ENCODE peak calls at places on chromosomes 3 and 15, in five cellular contexts. A, Z, J, O and U are unnamed samples.
A peak's percentile ranks its signal among the peaks of the same experiment; 100 is the strongest.

GRCh38 chr3:111596328-111596727 is 1.2 kb upstream of the ZBED2 start:
- DNase-seq in A (no peak), Z (no peak), J (no peak), O (no peak), U (peak; percentile 57)

GRCh38 chr3:146507331-146508120 is 36.9 kb downstream of the PLSCR1 start:
- DNase-seq in A (no peak), Z (no peak), J (no peak), O (no peak), U (no peak)

GRCh38 chr3:64444619-64445317 is 219.5 kb upstream of the PRICKLE2 start:
- DNase-seq in A (no peak), Z (no peak), J (no peak), O (no peak), U (no peak)

GRCh38 chr3:67109651-67110204 is 111.6 kb downstream of the KBTBD8 start:
- DNase-seq in A (peak; percentile 4), Z (no peak), J (peak; percentile 65), O (no peak), U (peak; percentile 74)

GRCh38 chr3:60294181-60294580 is 957.1 kb downstream of the FHIT start:
- DNase-seq in A (no peak), Z (no peak), J (no peak), O (no peak), U (no peak)

GRCh38 chr3:27633224-27633545 is 88.9 kb downstream of the EOMES start:
- DNase-seq in A (peak; percentile 38), Z (peak; percentile 26), J (peak; percentile 70), O (no peak), U (peak; percentile 73)

GRCh38 chr3:179716811-179717210 is 64.0 kb downstream of the USP13 start:
- DNase-seq in A (no peak), Z (peak; percentile 45), J (peak; percentile 47), O (no peak), U (peak; percentile 66)

GRCh38 chr15:58109419-58109818 is 28.8 kb upstream of the AQP9 start:
- DNase-seq in A (no peak), Z (no peak), J (no peak), O (no peak), U (no peak)

GRCh38 chr3:122893754-122894668 is 99.1 kb downstream of the SLC49A4 start:
- DNase-seq in A (no peak), Z (no peak), J (peak; percentile 57), O (no peak), U (peak; percentile 31)

GRCh38 chr3:146172586-146172985 is 11.6 kb upstream of the PLOD2 start:
- DNase-seq in A (no peak), Z (no peak), J (no peak), O (no peak), U (no peak)

GRCh38 chr15:91258436-91258779 is 158.4 kb downstream of the SV2B start:
- DNase-seq in A (peak; percentile 28), Z (no peak), J (no peak), O (no peak), U (peak; percentile 9)

GRCh38 chr15:94324117-94324826 is 92.9 kb downstream of the MCTP2 start:
- DNase-seq in A (peak; percentile 38), Z (peak; percentile 16), J (peak; percentile 37), O (peak; percentile 9), U (peak; percentile 25)

GRCh38 chr3:15892828-15893227 is 95.0 kb upstream of the ANKRD28 start:
- DNase-seq in A (no peak), Z (no peak), J (peak; percentile 17), O (no peak), U (no peak)

GRCh38 chr3:161413127-161413854 is 42.0 kb upstream of the SPTSSB start:
- DNase-seq in A (no peak), Z (no peak), J (peak; percentile 16), O (no peak), U (no peak)

GRCh38 chr3:118369892-118370491 is 664.7 kb downstream of the IGSF11 start:
- DNase-seq in A (no peak), Z (no peak), J (no peak), O (no peak), U (no peak)

GRCh38 chr3:152051501-152052404 is 178.3 kb downstream of the SUCNR1 start:
- DNase-seq in A (no peak), Z (no peak), J (no peak), O (no peak), U (no peak)

GRCh38 chr3:143601738-143602480 is 246.4 kb downstream of the SLC9A9 start:
- DNase-seq in A (no peak), Z (no peak), J (peak; percentile 7), O (no peak), U (no peak)

GRCh38 chr3:136818191-136818850 is 605 bp upstream of the SLC35G2 start:
- DNase-seq in A (peak; percentile 71), Z (peak; percentile 85), J (peak; percentile 93), O (no peak), U (peak; percentile 97)

GRCh38 chr15:81235781-81236507 is 39.3 kb downstream of the IL16 start:
- DNase-seq in A (no peak), Z (no peak), J (peak; percentile 85), O (no peak), U (peak; percentile 79)

GRCh38 chr15:79310985-79311900 is at the start of gene TMED3:
- DNase-seq in A (peak; percentile 98), Z (peak; percentile 87), J (peak; percentile 87), O (peak; percentile 48), U (peak; percentile 85)

GRCh38 chr15:101635944-101636727 is 16.0 kb downstream of the TM2D3 start:
- DNase-seq in A (no peak), Z (no peak), J (no peak), O (no peak), U (peak; percentile 32)

GRCh38 chr3:195096484-195097330 is 174.3 kb downstream of the XXYLT1 start:
- DNase-seq in A (no peak), Z (no peak), J (no peak), O (no peak), U (no peak)

GRCh38 chr3:110343376-110343775 is 728.2 kb upstream of the NECTIN3 start:
- DNase-seq in A (peak; percentile 4), Z (no peak), J (peak; percentile 55), O (no peak), U (peak; percentile 77)

GRCh38 chr15:36407647-36408046 is 171.8 kb upstream of the CDIN1 start:
- DNase-seq in A (no peak), Z (no peak), J (peak; percentile 80), O (no peak), U (peak; percentile 65)

GRCh38 chr3:482479-482878 is 285.9 kb downstream of the CHL1 start:
- DNase-seq in A (no peak), Z (no peak), J (no peak), O (no peak), U (no peak)

GRCh38 chr3:113275876-113276580 is 64.7 kb downstream of the BOC start:
- DNase-seq in A (no peak), Z (peak; percentile 63), J (peak; percentile 74), O (no peak), U (peak; percentile 61)

GRCh38 chr3:66400381-66401156 is 100.3 kb downstream of the LRIG1 start:
- DNase-seq in A (no peak), Z (no peak), J (no peak), O (no peak), U (no peak)

GRCh38 chr3:184584001-184584891 is 22.7 kb downstream of the EPHB3 start:
- DNase-seq in A (no peak), Z (no peak), J (no peak), O (no peak), U (no peak)

GRCh38 chr15:70857547-70858265 is 3.7 kb upstream of the LARP6 start:
- DNase-seq in A (no peak), Z (no peak), J (peak; percentile 23), O (no peak), U (no peak)

GRCh38 chr15:60787737-60788513 is 309.0 kb upstream of the ICE2 start:
- DNase-seq in A (no peak), Z (no peak), J (peak; percentile 9), O (no peak), U (peak; percentile 25)

GRCh38 chr15:65979316-65979715 is 110.0 kb downstream of the RAB11A start:
- DNase-seq in A (no peak), Z (peak; percentile 44), J (peak; percentile 9), O (no peak), U (peak; percentile 29)

GRCh38 chr3:55180936-55181535 is 253.2 kb upstream of the LRTM1 start:
- DNase-seq in A (no peak), Z (no peak), J (peak; percentile 63), O (no peak), U (peak; percentile 81)

GRCh38 chr3:36397856-36398255 is 17.6 kb downstream of the STAC start:
- DNase-seq in A (no peak), Z (no peak), J (no peak), O (no peak), U (no peak)

GRCh38 chr3:37973250-37974054 is 17.1 kb upstream of the VILL start:
- DNase-seq in A (no peak), Z (no peak), J (no peak), O (no peak), U (no peak)

GRCh38 chr3:50658416-50658815 is 16.3 kb upstream of the DOCK3 start:
- DNase-seq in A (no peak), Z (peak; percentile 57), J (peak; percentile 69), O (no peak), U (peak; percentile 54)

GRCh38 chr15:58521293-58521991 is 89.7 kb downstream of the LIPC start:
- DNase-seq in A (peak; percentile 60), Z (peak; percentile 16), J (peak; percentile 73), O (no peak), U (peak; percentile 73)